ENCODE peak calls at places on chromosome 9, in four cellular contexts. O is GM12878, X is K562, U is HepG2. Q is an unnamed sample.

GRCh38 chr9:2545881-2546490 is 75.6 kb upstream of the VLDLR start:
- DNase-seq in O (no peak), X (no peak), U (no peak), Q (no peak)

GRCh38 chr9:76558465-76558864 is 99.5 kb downstream of the GCNT1 start:
- DNase-seq in O (no peak), X (no peak), U (no peak), Q (no peak)

GRCh38 chr9:90956026-90956810 is 154.6 kb downstream of the SYK start:
- DNase-seq in O (no peak), X (no peak), U (no peak), Q (no peak)

GRCh38 chr9:29439961-29440360 is 1866.7 kb upstream of the C9orf72 start:
- DNase-seq in O (no peak), X (no peak), U (no peak), Q (no peak)

GRCh38 chr9:123493627-123494026 is 137.6 kb downstream of the CRB2 start:
- DNase-seq in O (no peak), X (no peak), U (no peak), Q (no peak)

GRCh38 chr9:113929634-113930092 is 53.6 kb downstream of the ZNF618 start:
- DNase-seq in O (no peak), X (no peak), U (no peak), Q (no peak)

GRCh38 chr9:73121375-73121935 is 30.2 kb upstream of the ANXA1 start:
- DNase-seq in O (no peak), X (no peak), U (no peak), Q (no peak)

GRCh38 chr9:115115924-115116323 is 2.0 kb downstream of the TNC start:
- DNase-seq in O (no peak), X (no peak), U (no peak), Q (no peak)

GRCh38 chr9:137077758-137078693 is 709 bp downstream of the UAP1L1 start:
- DNase-seq in O (no peak), X (no peak), U (no peak), Q (no peak)

GRCh38 chr9:6440405-6440804 is 27.4 kb downstream of the UHRF2 start:
- DNase-seq in O (no peak), X (no peak), U (no peak), Q (no peak)

GRCh38 chr9:104863180-104863883 is 64.6 kb downstream of the ABCA1 start:
- DNase-seq in O (peak), X (peak), U (peak), Q (no peak)

GRCh38 chr9:125663127-125663526 is 43.9 kb downstream of the MAPKAP1 start:
- DNase-seq in O (no peak), X (no peak), U (no peak), Q (no peak)

GRCh38 chr9:88198346-88198807 is 60.1 kb upstream of the SPATA31C2 start:
- DNase-seq in O (no peak), X (no peak), U (no peak), Q (no peak)

GRCh38 chr9:83477571-83477970 is 60.6 kb downstream of the FRMD3 start:
- DNase-seq in O (no peak), X (no peak), U (no peak), Q (no peak)

GRCh38 chr9:18678846-18679245 is 204.9 kb downstream of the ADAMTSL1 start:
- DNase-seq in O (no peak), X (no peak), U (no peak), Q (no peak)
- TF ChIP-seq BRCA1 in O (no peak), X (no peak), U (no peak), Q (no peak)

GRCh38 chr9:133604856-133605255 is 4.3 kb downstream of the FAM163B start:
- DNase-seq in O (no peak), X (no peak), U (no peak), Q (no peak)

GRCh38 chr9:133603165-133603927 is 5.8 kb downstream of the FAM163B start:
- DNase-seq in O (no peak), X (no peak), U (no peak), Q (no peak)

GRCh38 chr9:133605856-133606721 is 3.1 kb downstream of the FAM163B start:
- DNase-seq in O (no peak), X (no peak), U (no peak), Q (no peak)

GRCh38 chr9:133605446-133605845 is 3.7 kb downstream of the FAM163B start:
- DNase-seq in O (no peak), X (no peak), U (no peak), Q (no peak)

DNA sequence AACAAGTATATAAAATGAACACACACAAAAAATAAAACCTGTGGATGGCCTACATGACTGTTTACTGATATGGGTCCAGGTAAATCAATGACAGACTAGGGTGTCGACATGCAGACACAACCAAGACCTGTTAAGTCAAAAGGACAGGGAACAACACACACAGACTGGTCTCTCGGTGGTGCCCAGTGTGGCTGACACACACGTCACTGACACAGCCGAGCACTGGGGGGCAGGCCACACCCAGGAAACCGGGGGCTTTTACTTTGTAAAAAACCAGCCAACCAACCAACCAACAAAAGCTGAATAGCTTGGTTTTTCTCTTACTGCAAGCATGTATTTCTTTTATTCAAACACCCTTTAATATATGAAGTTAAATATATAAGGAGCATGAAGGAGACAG is 5.0 kb downstream of the FAM163B start:
- DNase-seq in O (no peak), X (no peak), U (peak), Q (no peak)
- TF ChIP-seq ATF2 in O (no peak), X (no peak), U (no peak), Q (no peak)

GRCh38 chr9:117779760-117780159 is 75.6 kb downstream of the TLR4 start:
- DNase-seq in O (no peak), X (no peak), U (no peak), Q (no peak)
- TF ChIP-seq BRCA1 in O (no peak), X (no peak), U (no peak), Q (no peak)

GRCh38 chr9:80552931-80553330 is 981.2 kb downstream of the TLE4 start:
- DNase-seq in O (no peak), X (no peak), U (no peak), Q (no peak)
- TF ChIP-seq ATF2 in O (no peak), X (no peak), U (no peak), Q (no peak)

DNA sequence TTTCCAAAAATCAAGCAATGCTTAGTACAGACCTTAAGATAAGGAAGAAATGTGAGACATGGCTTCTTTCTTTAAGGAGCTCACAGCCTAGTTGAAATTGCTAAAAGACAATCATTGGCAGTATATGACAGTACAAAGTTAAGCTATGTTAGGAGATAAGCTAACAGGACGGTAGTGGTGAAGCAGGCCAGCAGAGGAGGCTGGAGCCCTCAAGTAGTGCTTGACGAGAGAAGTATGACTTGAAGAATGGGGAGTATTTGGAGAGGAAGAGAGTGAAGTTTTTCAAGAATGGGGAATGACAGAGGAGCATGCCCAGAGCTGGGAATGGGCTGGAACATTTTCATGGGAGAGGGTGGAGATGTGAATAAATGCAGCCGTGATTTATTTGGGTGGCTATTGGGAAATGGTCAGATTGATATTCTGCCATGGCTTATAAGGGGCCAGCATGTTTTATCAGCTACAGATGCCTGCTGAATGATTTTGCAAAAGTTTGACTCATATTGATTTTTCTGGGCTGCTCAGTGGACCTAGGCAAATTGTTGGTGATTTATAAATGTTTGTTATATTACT is 43.7 kb downstream of the LURAP1L start:
- DNase-seq in O (no peak), X (no peak), U (no peak), Q (no peak)
- TF ChIP-seq BRCA1 in O (no peak), X (no peak), U (no peak), Q (no peak)

GRCh38 chr9:116951588-116952433 is 264.7 kb downstream of the TRIM32 start:
- DNase-seq in O (peak), X (no peak), U (no peak), Q (no peak)

GRCh38 chr9:116952434-116952805 is 265.3 kb downstream of the TRIM32 start:
- DNase-seq in O (no peak), X (no peak), U (no peak), Q (no peak)

GRCh38 chr9:116958886-116959285 is 271.8 kb downstream of the TRIM32 start:
- DNase-seq in O (no peak), X (no peak), U (no peak), Q (no peak)

GRCh38 chr9:116953271-116953670 is 266.2 kb downstream of the TRIM32 start:
- DNase-seq in O (no peak), X (no peak), U (no peak), Q (no peak)
- TF ChIP-seq ATF2 in O (no peak), X (no peak), U (no peak), Q (no peak)